ENCODE peak calls at places on chromosome 17, in six cellular contexts. G is HepG2, F is H1, C is GM12878, X is K562, O is GM12891. J is an unnamed sample.

GRCh38 chr17:78651551-78651950 is 74.4 kb upstream of the DNAH17 start:
- DNase-seq in G (no peak), F (no peak), C (no peak), X (no peak), O (no peak), J (no peak)

GRCh38 chr17:56436142-56436541 is 157.4 kb upstream of the NOG start:
- DNase-seq in G (no peak), F (no peak), C (no peak), X (no peak), O (no peak), J (no peak)

GRCh38 chr17:60752873-60753577 is 75.4 kb downstream of the BCAS3 start:
- DNase-seq in G (no peak), F (no peak), C (no peak), X (no peak), O (no peak), J (no peak)

GRCh38 chr17:72572604-72573491 is 452.0 kb downstream of the SOX9 start:
- DNase-seq in G (no peak), F (no peak), C (no peak), X (no peak), O (no peak), J (no peak)

GRCh38 chr17:78272181-78272913 is 40.9 kb downstream of the TMEM235 start:
- DNase-seq in G (no peak), F (no peak), C (no peak), X (peak; percentile 76), O (no peak), J (no peak)

GRCh38 chr17:75512946-75513666 is 2.2 kb downstream of the CASKIN2 start:
- DNase-seq in G (no peak), F (no peak), C (no peak), X (no peak), O (no peak), J (no peak)

GRCh38 chr17:54754560-54754959 is 146.1 kb upstream of the TOM1L1 start:
- DNase-seq in G (peak; percentile 16), F (peak; percentile 80), C (no peak), X (peak; percentile 35), O (no peak), J (peak; percentile 3)

GRCh38 chr17:57541472-57542394 is 203.4 kb downstream of the CCDC182 start:
- DNase-seq in G (no peak), F (no peak), C (no peak), X (peak; percentile 80), O (no peak), J (no peak)

GRCh38 chr17:68698761-68699160 is 97.6 kb upstream of the FAM20A start:
- DNase-seq in G (no peak), F (no peak), C (no peak), X (no peak), O (no peak), J (no peak)

GRCh38 chr17:5676012-5676411 is 91.7 kb upstream of the NLRP1 start:
- DNase-seq in G (no peak), F (no peak), C (peak; percentile 2), X (no peak), O (no peak), J (no peak)

GRCh38 chr17:79778504-79779087 is 648 bp downstream of the CBX2 start:
- DNase-seq in G (no peak), F (peak; percentile 72), C (no peak), X (no peak), O (no peak), J (no peak)

GRCh38 chr17:20122236-20122879 is 113.2 kb downstream of the SPECC1 start:
- DNase-seq in G (no peak), F (no peak), C (no peak), X (no peak), O (no peak), J (no peak)

GRCh38 chr17:48478224-48479013 is 48.4 kb upstream of the SKAP1 start:
- DNase-seq in G (no peak), F (no peak), C (peak; percentile 84), X (peak; percentile 82), O (peak; percentile 41), J (peak; percentile 45)

GRCh38 chr17:38455288-38455915 is 27.1 kb downstream of the ARHGAP23 start:
- DNase-seq in G (no peak), F (no peak), C (no peak), X (no peak), O (no peak), J (no peak)

GRCh38 chr17:68122587-68122986 is 87.1 kb downstream of the KPNA2 start:
- DNase-seq in G (peak; percentile 42), F (no peak), C (no peak), X (no peak), O (no peak), J (no peak)

GRCh38 chr17:62179525-62180161 is 114.6 kb upstream of the MED13 start:
- DNase-seq in G (peak; percentile 52), F (no peak), C (no peak), X (peak; percentile 73), O (no peak), J (no peak)

GRCh38 chr17:13743906-13744305 is 142.2 kb upstream of the HS3ST3A1 start:
- DNase-seq in G (no peak), F (no peak), C (no peak), X (no peak), O (no peak), J (no peak)

GRCh38 chr17:61405686-61406542 is 6.3 kb downstream of the TBX2 start:
- DNase-seq in G (no peak), F (peak; percentile 63), C (no peak), X (no peak), O (peak; percentile 16), J (no peak)

GRCh38 chr17:78766743-78767294 is 15.3 kb downstream of the CYTH1 start:
- DNase-seq in G (no peak), F (no peak), C (no peak), X (no peak), O (no peak), J (no peak)

GRCh38 chr17:36722121-36722902 is 120.9 kb downstream of the MRM1 start:
- DNase-seq in G (no peak), F (peak; percentile 83), C (no peak), X (peak; percentile 98), O (peak; percentile 90), J (peak; percentile 66)

GRCh38 chr17:36652716-36653115 is 51.3 kb downstream of the MRM1 start:
- DNase-seq in G (no peak), F (no peak), C (no peak), X (no peak), O (no peak), J (no peak)

GRCh38 chr17:78529871-78530670 is 47.1 kb downstream of the DNAH17 start:
- DNase-seq in G (no peak), F (no peak), C (no peak), X (no peak), O (no peak), J (no peak)

GRCh38 chr17:8122391-8122922 is 1.4 kb downstream of the HES7 start:
- DNase-seq in G (no peak), F (peak; percentile 79), C (no peak), X (no peak), O (no peak), J (no peak)

GRCh38 chr17:50785942-50786570 is 18.7 kb upstream of the ANKRD40CL start:
- DNase-seq in G (no peak), F (no peak), C (no peak), X (no peak), O (no peak), J (no peak)

GRCh38 chr17:68657166-68657940 is 56.2 kb upstream of the FAM20A start:
- DNase-seq in G (no peak), F (no peak), C (no peak), X (no peak), O (no peak), J (no peak)

GRCh38 chr17:4789951-4790704 is 1.4 kb downstream of the GLTPD2 start:
- DNase-seq in G (peak; percentile 69), F (peak; percentile 81), C (no peak), X (peak; percentile 91), O (peak; percentile 96), J (peak; percentile 95)

GRCh38 chr17:78176548-78177025 is 8.2 kb downstream of the SYNGR2 start:
- DNase-seq in G (no peak), F (peak; percentile 92), C (no peak), X (peak; percentile 78), O (peak; percentile 69), J (peak; percentile 71)

GRCh38 chr17:64420143-64420670 is 28.7 kb upstream of the MILR1 start:
- DNase-seq in G (peak; percentile 81), F (no peak), C (no peak), X (peak; percentile 68), O (no peak), J (no peak)

GRCh38 chr17:56172517-56172982 is 19.3 kb downstream of the ANKFN1 start:
- DNase-seq in G (no peak), F (no peak), C (no peak), X (no peak), O (no peak), J (no peak)

GRCh38 chr17:28843810-28844137 is 1.2 kb upstream of the FAM222B start:
- DNase-seq in G (no peak), F (no peak), C (no peak), X (no peak), O (no peak), J (no peak)
- TF ChIP-seq POLR2A in G (no peak), F (no peak), C (no peak), X (no peak), O (no peak), J (no peak)

GRCh38 chr17:82876602-82877391 is 37.0 kb upstream of the ZNF750 start:
- DNase-seq in G (peak; percentile 65), F (no peak), C (no peak), X (peak; percentile 89), O (no peak), J (no peak)
- TF ChIP-seq POLR2AphosphoS5 in G (no peak), F (no peak), C (no peak), X (no peak), O (no peak), J (no peak)

DNA sequence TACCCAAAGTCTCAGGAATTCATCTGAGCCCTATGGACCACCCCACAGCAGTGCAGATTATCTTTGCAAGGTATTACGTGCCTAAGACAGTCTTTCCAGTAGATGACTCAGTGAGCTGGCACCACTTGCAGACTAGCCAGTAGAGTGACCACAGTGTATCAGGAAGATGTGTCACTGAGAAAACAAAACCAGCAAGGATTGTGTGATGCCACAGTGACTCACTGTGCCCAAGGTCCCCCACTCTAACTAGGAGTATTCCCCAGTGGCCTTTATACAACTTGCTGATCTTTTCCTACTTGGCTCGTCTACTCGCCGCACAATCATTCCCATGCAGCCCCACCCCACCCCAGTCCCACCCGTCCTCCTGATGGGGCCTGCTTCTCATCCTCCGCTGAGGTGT is 26.8 kb upstream of the PRKCA start:
- DNase-seq in G (peak; percentile 80), F (no peak), C (no peak), X (no peak), O (no peak), J (no peak)
- TF ChIP-seq TAF1 in G (no peak), F (no peak), C (no peak), X (no peak), O (no peak), J (no peak)

GRCh38 chr17:9472094-9472493 is 103.5 kb downstream of the STX8 start:
- DNase-seq in G (no peak), F (no peak), C (no peak), X (no peak), O (no peak), J (no peak)
- TF ChIP-seq POLR2A in G (no peak), F (no peak), C (no peak), X (no peak), O (no peak), J (no peak)

GRCh38 chr17:28725660-28726395 is at the start of gene TLCD1:
- DNase-seq in G (peak; percentile 68), F (peak; percentile 88), C (no peak), X (peak; percentile 94), O (peak; percentile 73), J (peak; percentile 75)
- TF ChIP-seq POLR2AphosphoS5 in G (peak; percentile 55), F (peak; percentile 85), C (peak; percentile 12), X (peak; percentile 73), O (peak; percentile 30), J (peak; percentile 4)

GRCh38 chr17:17156511-17156910 is 49.6 kb downstream of the PLD6 start:
- DNase-seq in G (no peak), F (no peak), C (no peak), X (no peak), O (no peak), J (no peak)
- TF ChIP-seq TAF1 in G (no peak), F (no peak), C (no peak), X (no peak), O (no peak), J (no peak)

J was measured in GM12892.